ENCODE peak calls at places on chromosomes 12 and 14, in five cellular contexts. S is caudate nucleus; C is CD8-positive, alpha-beta memory T cell; Y is upper lobe of right lung; N is breast epithelium. P is an unnamed sample.

GRCh38 chr12:2678416-2678815 is 116.4 kb upstream of the FKBP4 start:
- DNase-seq in S (no peak), N (peak), C (no peak), Y (no peak), P (no peak)

GRCh38 chr12:13004986-13005385 is 4.9 kb upstream of the HEBP1 start:
- DNase-seq in Y (no peak), N (no peak), C (no peak), S (no peak), P (no peak)

GRCh38 chr12:47686645-47687240 is 19.1 kb downstream of the RPAP3 start:
- DNase-seq in N (no peak), C (no peak), S (no peak), Y (no peak), P (no peak)

GRCh38 chr14:88380405-88380804 is 5.1 kb upstream of the SPATA7 start:
- DNase-seq in C (no peak), S (no peak), Y (no peak), N (no peak), P (no peak)

GRCh38 chr12:20455001-20455706 is 86.8 kb downstream of the PDE3A start:
- DNase-seq in N (no peak), S (no peak), Y (no peak), C (no peak), P (no peak)

GRCh38 chr12:131751335-131751734 is 40.4 kb downstream of the SFSWAP start:
- DNase-seq in Y (no peak), S (no peak), N (peak), C (no peak), P (no peak)

GRCh38 chr12:9761407-9761736 is 671 bp upstream of the CD69 start:
- DNase-seq in S (no peak), N (no peak), C (no peak), Y (no peak), P (no peak)

GRCh38 chr12:57523706-57524614 is 1.3 kb downstream of the MBD6 start:
- DNase-seq in C (no peak), N (no peak), S (no peak), Y (no peak), P (no peak)

GRCh38 chr14:91509083-91509877 is 830 bp downstream of the PPP4R3A start:
- DNase-seq in S (no peak), Y (peak), N (peak), C (no peak), P (peak)

GRCh38 chr14:42214981-42215491 is 608.4 kb downstream of the LRFN5 start:
- DNase-seq in C (no peak), Y (no peak), N (no peak), S (no peak), P (no peak)

GRCh38 chr14:32202941-32203882 is at the start of gene RNU6-8:
- DNase-seq in N (peak), Y (peak), S (peak), C (peak), P (peak)

GRCh38 chr14:61341275-61342210 is 20.2 kb downstream of the PRKCH start:
- DNase-seq in Y (no peak), C (no peak), N (no peak), S (no peak), P (no peak)

GRCh38 chr14:71130491-71131179 is 223.4 kb downstream of the PCNX1 start:
- DNase-seq in C (no peak), N (no peak), S (no peak), Y (no peak), P (no peak)

GRCh38 chr14:54356172-54356571 is 40.6 kb upstream of the CDKN3 start:
- DNase-seq in C (no peak), S (no peak), N (no peak), Y (no peak), P (no peak)

GRCh38 chr14:49928010-49928409 is 35.1 kb downstream of the ARF6 start:
- DNase-seq in S (no peak), N (no peak), C (no peak), Y (no peak), P (no peak)

GRCh38 chr12:109592905-109593272 is 19.3 kb downstream of the MVK start:
- DNase-seq in S (no peak), N (no peak), C (no peak), Y (no peak), P (no peak)

GRCh38 chr14:60485600-60486251 is at the start of gene C14orf39:
- DNase-seq in S (no peak), N (no peak), Y (no peak), C (no peak), P (no peak)

DNA sequence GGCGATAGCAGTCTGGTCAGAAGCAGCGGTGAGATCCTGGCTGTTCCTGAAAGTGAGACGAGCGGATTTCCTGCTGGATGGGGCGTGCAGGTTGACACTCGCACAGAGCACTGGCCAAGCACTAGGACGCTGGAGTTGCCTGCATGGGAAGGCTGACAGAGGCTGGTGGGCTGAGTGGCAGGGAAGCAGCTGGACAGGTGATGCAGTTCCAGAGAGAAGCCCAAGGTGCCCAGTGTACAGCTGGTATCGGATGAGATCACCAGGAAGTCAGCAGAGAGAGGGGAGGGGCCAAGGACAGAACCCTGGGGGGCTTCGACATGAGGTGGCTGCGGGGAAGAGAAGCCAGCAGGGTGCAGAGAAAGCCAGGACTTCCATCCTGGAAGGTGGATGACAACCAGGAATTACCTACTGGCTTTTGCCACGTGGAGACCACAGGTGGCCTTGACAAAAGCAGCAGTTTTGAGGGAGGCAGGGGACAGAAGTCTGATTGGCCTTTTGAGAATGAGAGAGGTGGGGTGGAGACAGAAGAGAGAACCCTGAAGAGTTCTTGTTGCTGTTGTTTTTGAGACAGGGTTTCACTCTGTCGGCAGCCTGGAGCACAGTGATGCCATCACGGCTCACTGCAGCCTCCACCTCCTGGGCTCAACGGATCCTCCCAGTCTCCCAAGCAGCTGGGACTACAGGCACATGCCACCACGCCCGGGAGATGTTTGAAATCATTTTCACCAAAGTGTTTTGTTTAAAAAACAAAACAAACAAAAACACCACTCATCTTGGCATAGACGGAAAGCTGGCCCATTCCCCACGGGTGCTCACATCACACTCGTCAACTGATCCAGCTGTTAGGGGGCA is 35.3 kb downstream of the CDC42BPB start:
- DNase-seq in Y (no peak), N (peak), C (no peak), S (no peak), P (no peak)
- H3K27ac ChIP-seq in Y (no peak), N (no peak), C (no peak), S (peak), P (no peak)

DNA sequence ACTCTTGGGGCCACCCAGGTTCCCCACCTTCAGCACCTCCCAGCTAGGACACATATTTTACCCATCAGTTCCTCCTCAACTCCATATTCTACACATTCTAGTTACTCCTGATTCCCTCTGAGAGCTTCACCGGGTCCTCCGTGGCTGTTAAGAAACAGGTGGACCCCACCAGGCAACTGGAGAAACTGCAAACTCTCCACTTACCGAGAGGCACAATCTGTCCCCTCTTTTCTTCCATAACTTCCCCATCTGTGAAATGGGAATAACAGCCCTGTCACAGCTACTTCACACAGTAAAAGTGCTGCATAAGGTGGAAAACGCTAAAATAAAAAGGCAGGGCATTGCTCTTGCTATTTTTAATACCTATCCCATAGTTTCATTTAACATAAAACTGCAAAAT is 1.5 kb downstream of the SLC7A8 start:
- DNase-seq in C (no peak), N (no peak), Y (no peak), S (no peak), P (no peak)
- H3K27ac ChIP-seq in C (no peak), N (peak), Y (peak), S (peak), P (no peak)

DNA sequence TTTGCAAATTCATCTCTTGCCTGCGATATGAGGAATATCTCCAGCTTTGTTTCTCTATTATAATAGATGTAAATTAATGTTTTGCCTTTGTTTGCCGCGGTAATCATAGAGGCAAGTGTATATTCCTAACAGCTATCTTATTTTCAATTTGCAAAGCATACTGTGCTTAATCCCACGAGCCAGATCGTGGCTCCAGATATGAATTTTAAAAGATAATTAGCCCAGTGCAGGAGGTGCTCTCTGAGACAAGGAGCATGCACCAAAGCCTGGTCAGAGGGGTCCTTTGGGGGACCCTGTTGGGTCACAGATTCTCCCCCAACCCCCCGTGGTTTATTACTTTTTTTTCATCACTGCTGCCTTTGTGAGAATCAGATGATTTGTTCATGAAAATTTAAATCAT is 1087.5 kb downstream of the BCL11B start:
- DNase-seq in S (no peak), Y (no peak), N (no peak), C (no peak), P (no peak)
- H3K27ac ChIP-seq in S (no peak), Y (no peak), N (no peak), C (no peak), P (peak)

GRCh38 chr12:81205394-81205793 is 127.5 kb downstream of the ACSS3 start:
- DNase-seq in Y (no peak), S (no peak), C (no peak), N (no peak), P (no peak)
- H3K27ac ChIP-seq in Y (no peak), S (no peak), C (no peak), N (no peak), P (no peak)

GRCh38 chr14:73238941-73239340 is 1.6 kb downstream of the PAPLN start:
- DNase-seq in N (no peak), S (no peak), Y (no peak), C (no peak), P (no peak)

GRCh38 chr14:73242274-73242960 is 5.1 kb downstream of the PAPLN start:
- DNase-seq in N (no peak), S (no peak), Y (no peak), C (no peak), P (no peak)

GRCh38 chr14:73241481-73242165 is 4.3 kb downstream of the PAPLN start:
- DNase-seq in Y (no peak), N (peak), C (no peak), S (no peak), P (no peak)

GRCh38 chr14:73239463-73240241 is 2.3 kb downstream of the PAPLN start:
- DNase-seq in N (no peak), C (no peak), S (no peak), Y (no peak), P (no peak)

GRCh38 chr14:73240816-73241480 is 3.6 kb downstream of the PAPLN start:
- DNase-seq in S (no peak), C (no peak), N (peak), Y (no peak), P (peak)
- H3K27ac ChIP-seq in S (peak), C (no peak), N (no peak), Y (no peak), P (no peak)

DNA sequence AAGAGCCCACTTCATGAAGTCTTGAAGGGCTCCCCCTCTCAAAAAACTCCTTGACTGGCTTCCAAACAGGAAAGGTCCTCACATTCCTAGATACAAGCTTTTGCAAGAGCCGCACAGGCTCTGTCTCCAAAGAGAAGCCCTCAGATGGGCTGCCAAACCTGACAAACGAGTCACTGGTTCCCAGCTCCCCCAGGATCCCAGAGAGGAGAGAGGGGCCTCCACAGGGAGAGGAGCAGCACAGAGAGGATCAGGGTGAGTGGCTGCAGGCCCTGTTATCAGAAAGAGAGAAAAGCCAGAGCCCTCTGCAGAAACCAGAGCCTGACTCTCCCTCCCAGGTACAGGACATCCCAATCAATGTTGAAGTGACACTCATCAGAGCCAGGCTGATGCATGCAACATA is 5.8 kb downstream of the NID2 start:
- DNase-seq in N (no peak), Y (no peak), S (no peak), C (no peak), P (no peak)
- H3K27ac ChIP-seq in N (no peak), Y (no peak), S (no peak), C (no peak), P (no peak)